ENCODE peak calls at places on chromosomes 3 and 15, in seven cellular contexts. One of them, this sample, is unnamed. For H3K9me3, the result is how much of the 10 kb centered on the place peaks cover.

GRCh38 chr15:42157981-42158765 is 1.7 kb upstream of the PLA2G4F start:
- DNase-seq in thoracic aorta: no peak
- DNase-seq in stomach: peak
- DNase-seq in WERI-Rb-1: no peak
- DNase-seq in tibial nerve: no peak
- DNase-seq in OCI-LY7: no peak
- DNase-seq in IMR-90: peak
- DNase-seq in this sample: no peak

GRCh38 chr15:62110000-62110851 is 43.4 kb downstream of the C2CD4A start:
- DNase-seq in thoracic aorta: no peak
- DNase-seq in stomach: no peak
- DNase-seq in WERI-Rb-1: no peak
- DNase-seq in tibial nerve: no peak
- DNase-seq in OCI-LY7: no peak
- DNase-seq in IMR-90: peak
- DNase-seq in this sample: peak

GRCh38 chr15:25701716-25702465 is 161.2 kb downstream of the ATP10A start:
- DNase-seq in thoracic aorta: no peak
- DNase-seq in stomach: no peak
- DNase-seq in WERI-Rb-1: no peak
- DNase-seq in tibial nerve: no peak
- DNase-seq in OCI-LY7: no peak
- DNase-seq in IMR-90: peak
- DNase-seq in this sample: no peak

GRCh38 chr15:100918690-100919480 is at the start of gene LRRK1:
- DNase-seq in thoracic aorta: no peak
- DNase-seq in stomach: no peak
- DNase-seq in WERI-Rb-1: peak
- DNase-seq in tibial nerve: no peak
- DNase-seq in OCI-LY7: peak
- DNase-seq in IMR-90: peak
- DNase-seq in this sample: peak

GRCh38 chr15:93829115-93829849 is 402.1 kb upstream of the MCTP2 start:
- DNase-seq in thoracic aorta: no peak
- DNase-seq in stomach: no peak
- DNase-seq in WERI-Rb-1: no peak
- DNase-seq in tibial nerve: peak
- DNase-seq in OCI-LY7: no peak
- DNase-seq in IMR-90: no peak
- DNase-seq in this sample: no peak

GRCh38 chr3:101340591-101340990 is 20.2 kb upstream of the IMPG2 start:
- DNase-seq in thoracic aorta: no peak
- DNase-seq in stomach: no peak
- DNase-seq in WERI-Rb-1: no peak
- DNase-seq in tibial nerve: no peak
- DNase-seq in OCI-LY7: no peak
- DNase-seq in IMR-90: peak
- DNase-seq in this sample: no peak

GRCh38 chr3:161510510-161511260 is 14.1 kb downstream of the OTOL1 start:
- DNase-seq in thoracic aorta: no peak
- DNase-seq in stomach: no peak
- DNase-seq in WERI-Rb-1: peak
- DNase-seq in tibial nerve: no peak
- DNase-seq in OCI-LY7: peak
- DNase-seq in IMR-90: no peak
- DNase-seq in this sample: no peak

GRCh38 chr3:102361013-102361412 is 73.8 kb upstream of the ZPLD1 start:
- DNase-seq in thoracic aorta: no peak
- DNase-seq in stomach: no peak
- DNase-seq in WERI-Rb-1: no peak
- DNase-seq in tibial nerve: no peak
- DNase-seq in OCI-LY7: no peak
- DNase-seq in IMR-90: no peak
- DNase-seq in this sample: no peak

GRCh38 chr3:46877671-46878125 is at the start of gene PTH1R:
- DNase-seq in thoracic aorta: no peak
- DNase-seq in stomach: no peak
- DNase-seq in WERI-Rb-1: no peak
- DNase-seq in tibial nerve: no peak
- DNase-seq in OCI-LY7: no peak
- DNase-seq in IMR-90: no peak
- DNase-seq in this sample: no peak

GRCh38 chr3:150180349-150180748 is 209.7 kb upstream of the PFN2 start:
- DNase-seq in thoracic aorta: no peak
- DNase-seq in stomach: no peak
- DNase-seq in WERI-Rb-1: no peak
- DNase-seq in tibial nerve: no peak
- DNase-seq in OCI-LY7: no peak
- DNase-seq in IMR-90: peak
- DNase-seq in this sample: no peak

GRCh38 chr15:91156175-91156726 is 56.2 kb downstream of the SV2B start:
- DNase-seq in thoracic aorta: no peak
- DNase-seq in stomach: no peak
- DNase-seq in WERI-Rb-1: no peak
- DNase-seq in tibial nerve: no peak
- DNase-seq in OCI-LY7: no peak
- DNase-seq in IMR-90: no peak
- DNase-seq in this sample: no peak

GRCh38 chr3:72322264-72322976 is 525.8 kb downstream of the SHQ1 start:
- DNase-seq in thoracic aorta: no peak
- DNase-seq in stomach: no peak
- DNase-seq in WERI-Rb-1: no peak
- DNase-seq in tibial nerve: no peak
- DNase-seq in OCI-LY7: no peak
- DNase-seq in IMR-90: no peak
- DNase-seq in this sample: no peak

GRCh38 chr3:139151530-139151929 is 106.8 kb upstream of the PRR23C start:
- DNase-seq in thoracic aorta: no peak
- DNase-seq in stomach: no peak
- DNase-seq in WERI-Rb-1: no peak
- DNase-seq in tibial nerve: no peak
- DNase-seq in OCI-LY7: no peak
- DNase-seq in IMR-90: no peak
- DNase-seq in this sample: no peak

GRCh38 chr15:78992416-78993256 is 47.8 kb upstream of the CTSH start:
- DNase-seq in thoracic aorta: no peak
- DNase-seq in stomach: no peak
- DNase-seq in WERI-Rb-1: no peak
- DNase-seq in tibial nerve: peak
- DNase-seq in OCI-LY7: peak
- DNase-seq in IMR-90: no peak
- DNase-seq in this sample: no peak

GRCh38 chr15:70094690-70095311 is 2.9 kb downstream of the TLE3 start:
- DNase-seq in thoracic aorta: no peak
- DNase-seq in stomach: no peak
- DNase-seq in WERI-Rb-1: no peak
- DNase-seq in tibial nerve: no peak
- DNase-seq in OCI-LY7: no peak
- DNase-seq in IMR-90: no peak
- DNase-seq in this sample: no peak

DNA sequence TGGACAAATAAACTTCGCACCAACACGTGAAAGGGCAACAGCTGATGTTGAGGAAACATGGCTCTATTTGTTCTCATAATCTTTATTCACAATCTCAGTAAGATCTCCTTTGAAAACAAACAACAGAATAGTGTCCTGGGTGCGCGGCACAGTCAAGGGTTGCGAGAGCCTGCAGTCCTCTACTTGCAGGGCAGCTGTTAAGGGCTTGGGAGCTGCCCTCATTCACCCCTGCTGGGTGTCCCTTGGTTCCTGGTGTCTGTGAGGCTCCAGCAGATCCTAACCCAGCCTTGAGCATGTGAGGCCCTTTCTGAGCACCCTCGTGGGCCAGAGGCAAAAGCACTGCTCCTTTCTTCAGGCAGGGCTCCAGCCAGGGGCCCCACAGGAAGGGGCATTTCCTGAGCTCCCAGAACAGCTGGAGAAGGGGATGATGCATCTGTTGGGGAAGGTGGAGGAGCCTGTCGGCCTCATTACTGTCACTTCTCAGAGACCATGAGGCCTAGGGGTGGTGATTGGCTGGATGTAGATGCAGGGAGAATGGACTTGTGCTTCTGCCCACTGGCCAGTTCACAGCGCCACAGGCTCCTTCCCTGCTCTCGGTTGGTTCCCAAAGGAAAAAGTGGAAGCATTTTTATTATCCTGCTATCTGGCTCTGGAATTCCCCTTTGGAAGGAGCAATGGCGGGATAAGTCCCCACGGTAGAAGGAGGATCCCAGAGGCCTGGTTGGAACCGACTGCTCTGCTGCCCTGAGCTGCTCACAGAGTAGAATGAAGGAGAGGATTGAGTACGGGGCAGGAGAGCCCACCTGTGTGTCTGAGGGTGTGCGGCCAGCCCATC is 51.9 kb upstream of the KLF13 start:
- DNase-seq in thoracic aorta: no peak
- DNase-seq in stomach: peak
- DNase-seq in WERI-Rb-1: no peak
- DNase-seq in tibial nerve: no peak
- DNase-seq in OCI-LY7: no peak
- DNase-seq in IMR-90: peak
- DNase-seq in this sample: no peak
- H3K27ac ChIP-seq in thoracic aorta: no peak
- H3K27ac ChIP-seq in stomach: no peak
- H3K27ac ChIP-seq in WERI-Rb-1: peak
- H3K27ac ChIP-seq in tibial nerve: no peak
- H3K27ac ChIP-seq in OCI-LY7: no peak
- H3K27ac ChIP-seq in IMR-90: no peak
- H3K27ac ChIP-seq in this sample: no peak

DNA sequence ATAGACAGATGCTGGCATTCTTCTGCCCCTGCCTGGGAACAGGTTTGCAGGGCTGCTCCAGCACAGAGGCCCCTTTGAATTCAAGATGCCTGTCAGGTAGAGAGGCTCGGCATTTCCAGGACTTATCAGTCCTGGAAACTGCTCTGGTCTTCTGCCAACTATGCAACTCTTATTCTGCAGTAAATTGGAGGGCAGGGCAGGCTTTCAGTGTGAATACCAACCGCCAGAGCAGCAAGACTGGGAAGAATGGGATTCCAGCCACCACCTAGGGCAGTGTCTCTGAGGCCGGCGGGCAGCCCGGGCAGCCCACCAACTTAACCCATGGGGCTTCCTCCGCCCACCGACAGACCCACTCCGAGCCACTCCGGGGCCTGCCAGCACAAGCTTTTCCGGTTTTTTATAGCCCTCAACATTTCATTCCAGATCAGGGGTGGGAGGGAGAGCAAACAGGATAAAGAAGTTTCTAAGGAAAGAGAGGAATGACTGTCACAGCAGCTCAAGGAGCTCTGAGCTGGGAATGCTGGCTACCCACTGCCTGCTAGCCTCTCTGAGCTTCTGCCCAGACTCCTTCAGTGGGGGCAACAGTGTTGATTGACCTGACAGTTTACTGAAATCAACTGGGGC is 140.9 kb downstream of the NTRK3 start:
- DNase-seq in thoracic aorta: no peak
- DNase-seq in stomach: no peak
- DNase-seq in WERI-Rb-1: no peak
- DNase-seq in tibial nerve: no peak
- DNase-seq in OCI-LY7: no peak
- DNase-seq in IMR-90: no peak
- DNase-seq in this sample: peak
- H3K4me3 ChIP-seq in thoracic aorta: peak
- H3K4me3 ChIP-seq in stomach: no peak
- H3K4me3 ChIP-seq in WERI-Rb-1: no peak
- H3K4me3 ChIP-seq in tibial nerve: no peak
- H3K4me3 ChIP-seq in OCI-LY7: no peak
- H3K4me3 ChIP-seq in IMR-90: no peak
- H3K4me3 ChIP-seq in this sample: no peak

GRCh38 chr3:839981-840380 is 252.8 kb upstream of the CNTN6 start:
- DNase-seq in thoracic aorta: no peak
- DNase-seq in stomach: no peak
- DNase-seq in WERI-Rb-1: no peak
- DNase-seq in tibial nerve: no peak
- DNase-seq in OCI-LY7: no peak
- DNase-seq in IMR-90: no peak
- DNase-seq in this sample: no peak

GRCh38 chr3:835096-835495 is 257.7 kb upstream of the CNTN6 start:
- DNase-seq in thoracic aorta: no peak
- DNase-seq in stomach: no peak
- DNase-seq in WERI-Rb-1: no peak
- DNase-seq in tibial nerve: no peak
- DNase-seq in OCI-LY7: no peak
- DNase-seq in IMR-90: no peak
- DNase-seq in this sample: no peak

DNA sequence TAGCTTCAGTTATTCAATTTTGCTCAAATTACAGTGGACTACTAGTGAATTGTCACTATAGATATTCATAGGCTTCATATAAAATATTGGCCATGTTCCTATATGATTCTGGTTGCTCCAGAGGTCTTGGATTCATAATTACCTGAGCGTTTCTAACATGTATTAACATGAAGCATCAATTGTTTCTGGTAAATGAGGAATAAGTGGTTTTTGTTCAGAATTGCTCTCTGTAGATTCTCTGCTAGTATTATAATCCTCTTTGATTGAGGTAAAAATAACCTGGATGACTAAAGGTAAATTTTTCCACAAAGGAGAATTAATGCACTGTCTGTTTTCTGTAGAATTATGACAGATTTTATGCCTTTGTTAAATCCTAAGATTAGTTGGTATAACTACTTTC is 258.1 kb upstream of the CNTN6 start:
- DNase-seq in thoracic aorta: no peak
- DNase-seq in stomach: no peak
- DNase-seq in WERI-Rb-1: no peak
- DNase-seq in tibial nerve: no peak
- DNase-seq in OCI-LY7: no peak
- DNase-seq in IMR-90: no peak
- DNase-seq in this sample: no peak
- H3K9me3 ChIP-seq in thoracic aorta: under half
- H3K9me3 ChIP-seq in stomach: under half
- H3K9me3 ChIP-seq in WERI-Rb-1: under half
- H3K9me3 ChIP-seq in tibial nerve: under half
- H3K9me3 ChIP-seq in OCI-LY7: under half
- H3K9me3 ChIP-seq in IMR-90: under half
- H3K9me3 ChIP-seq in this sample: under half

DNA sequence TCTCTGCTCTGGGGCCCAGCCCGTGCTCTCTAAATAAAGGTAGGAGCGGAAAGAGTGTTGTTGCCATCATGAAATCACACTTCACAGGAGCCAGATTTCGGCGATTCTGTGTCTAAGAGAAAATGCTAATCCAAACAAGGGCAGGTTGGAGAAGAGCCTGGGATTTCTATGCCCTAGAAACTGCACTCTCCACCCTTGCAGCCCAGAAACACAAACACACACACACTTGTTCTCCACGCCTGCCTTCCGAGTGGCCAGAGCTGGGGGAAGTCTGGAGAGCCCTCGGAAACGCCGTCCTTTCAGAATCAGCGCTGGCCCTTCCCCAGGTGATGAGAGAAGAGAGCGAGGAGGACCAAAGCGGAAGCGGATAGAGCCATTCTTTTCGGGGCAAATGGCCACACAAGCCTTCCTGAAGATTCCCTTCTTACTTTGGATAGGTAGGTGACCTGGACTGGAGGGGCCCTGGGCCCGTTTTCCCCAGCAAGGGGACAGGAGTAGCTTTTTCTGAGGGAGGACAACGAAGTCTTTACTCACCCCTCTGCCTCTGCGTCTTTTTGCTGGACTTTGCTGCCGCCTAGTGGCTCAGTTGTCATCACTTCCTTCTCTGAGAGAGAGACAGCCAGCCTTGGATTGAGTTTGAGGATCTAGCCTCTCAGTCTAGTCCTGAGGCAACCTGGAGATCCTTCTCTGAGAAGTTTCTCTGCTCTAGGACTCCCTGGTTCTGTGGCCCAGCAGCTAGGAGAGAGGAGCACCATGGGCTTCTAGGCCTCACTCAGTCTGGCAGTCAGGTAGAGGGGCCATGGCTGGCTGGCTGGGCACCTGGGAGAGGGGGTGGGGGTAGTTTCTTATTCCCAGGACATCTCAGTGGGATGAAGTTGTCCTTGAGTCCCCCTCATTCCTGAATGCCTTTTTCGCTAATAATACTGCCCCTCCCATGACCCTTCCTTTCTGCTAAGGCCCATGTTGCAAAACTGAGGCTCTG is 37.7 kb downstream of the SENP8 start:
- DNase-seq in thoracic aorta: peak
- DNase-seq in stomach: peak
- DNase-seq in WERI-Rb-1: peak
- DNase-seq in tibial nerve: peak
- DNase-seq in OCI-LY7: peak
- DNase-seq in IMR-90: peak
- DNase-seq in this sample: peak
- H3K27ac ChIP-seq in thoracic aorta: peak
- H3K27ac ChIP-seq in stomach: peak
- H3K27ac ChIP-seq in WERI-Rb-1: no peak
- H3K27ac ChIP-seq in tibial nerve: peak
- H3K27ac ChIP-seq in OCI-LY7: no peak
- H3K27ac ChIP-seq in IMR-90: no peak
- H3K27ac ChIP-seq in this sample: peak

This sample was measured in transverse colon.